ENCODE peak calls at places on chromosomes 11 and 22, in seven cellular contexts. One of them, this sample, is unnamed. For H3K4me1 and H3K9me3, the result is how much of the 10 kb centered on the place peaks cover.

GRCh38 chr22:21970037-21970799 is 12.4 kb downstream of the TOP3B start:
- DNase-seq in transverse colon: no peak
- DNase-seq in ascending aorta: no peak
- DNase-seq in stomach: no peak
- DNase-seq in spleen: no peak
- DNase-seq in neuronal stem cell: no peak
- DNase-seq in adrenal gland: no peak
- DNase-seq in this sample: no peak

GRCh38 chr11:121086866-121087265 is 14.2 kb upstream of the TECTA start:
- DNase-seq in transverse colon: no peak
- DNase-seq in ascending aorta: no peak
- DNase-seq in stomach: no peak
- DNase-seq in spleen: no peak
- DNase-seq in neuronal stem cell: no peak
- DNase-seq in adrenal gland: no peak
- DNase-seq in this sample: no peak

GRCh38 chr11:36455658-36456111 is 54.4 kb downstream of the TRAF6 start:
- DNase-seq in transverse colon: peak
- DNase-seq in ascending aorta: peak
- DNase-seq in stomach: peak
- DNase-seq in spleen: no peak
- DNase-seq in neuronal stem cell: peak
- DNase-seq in adrenal gland: peak
- DNase-seq in this sample: peak

GRCh38 chr22:29003552-29003951 is 58.1 kb downstream of the C22orf31 start:
- DNase-seq in transverse colon: no peak
- DNase-seq in ascending aorta: no peak
- DNase-seq in stomach: no peak
- DNase-seq in spleen: no peak
- DNase-seq in neuronal stem cell: no peak
- DNase-seq in adrenal gland: no peak
- DNase-seq in this sample: no peak

GRCh38 chr11:14645985-14646900 is 2.6 kb downstream of the PDE3B start:
- DNase-seq in transverse colon: no peak
- DNase-seq in ascending aorta: no peak
- DNase-seq in stomach: no peak
- DNase-seq in spleen: no peak
- DNase-seq in neuronal stem cell: no peak
- DNase-seq in adrenal gland: no peak
- DNase-seq in this sample: no peak

GRCh38 chr11:27362032-27362431 is 983 bp downstream of the CCDC34 start:
- DNase-seq in transverse colon: no peak
- DNase-seq in ascending aorta: no peak
- DNase-seq in stomach: no peak
- DNase-seq in spleen: no peak
- DNase-seq in neuronal stem cell: no peak
- DNase-seq in adrenal gland: no peak
- DNase-seq in this sample: no peak

GRCh38 chr11:46107780-46108179 is 13.5 kb downstream of the PHF21A start:
- DNase-seq in transverse colon: no peak
- DNase-seq in ascending aorta: no peak
- DNase-seq in stomach: no peak
- DNase-seq in spleen: no peak
- DNase-seq in neuronal stem cell: no peak
- DNase-seq in adrenal gland: no peak
- DNase-seq in this sample: no peak

GRCh38 chr11:116413861-116414260 is 358.9 kb downstream of the BUD13 start:
- DNase-seq in transverse colon: no peak
- DNase-seq in ascending aorta: no peak
- DNase-seq in stomach: no peak
- DNase-seq in spleen: no peak
- DNase-seq in neuronal stem cell: no peak
- DNase-seq in adrenal gland: no peak
- DNase-seq in this sample: no peak

GRCh38 chr22:21641417-21641794 is 696 bp upstream of the SDF2L1 start:
- DNase-seq in transverse colon: peak
- DNase-seq in ascending aorta: no peak
- DNase-seq in stomach: peak
- DNase-seq in spleen: no peak
- DNase-seq in neuronal stem cell: no peak
- DNase-seq in adrenal gland: peak
- DNase-seq in this sample: no peak

GRCh38 chr11:24925091-24925490 is 428.2 kb downstream of the LUZP2 start:
- DNase-seq in transverse colon: no peak
- DNase-seq in ascending aorta: no peak
- DNase-seq in stomach: no peak
- DNase-seq in spleen: no peak
- DNase-seq in neuronal stem cell: no peak
- DNase-seq in adrenal gland: no peak
- DNase-seq in this sample: no peak

GRCh38 chr11:33598426-33599069 is 102.1 kb downstream of the C11orf91 start:
- DNase-seq in transverse colon: no peak
- DNase-seq in ascending aorta: no peak
- DNase-seq in stomach: no peak
- DNase-seq in spleen: no peak
- DNase-seq in neuronal stem cell: peak
- DNase-seq in adrenal gland: no peak
- DNase-seq in this sample: no peak

GRCh38 chr22:46067159-46068111 is 82.9 kb upstream of the PPARA start:
- DNase-seq in transverse colon: peak
- DNase-seq in ascending aorta: peak
- DNase-seq in stomach: peak
- DNase-seq in spleen: peak
- DNase-seq in neuronal stem cell: no peak
- DNase-seq in adrenal gland: no peak
- DNase-seq in this sample: no peak

GRCh38 chr22:26196657-26197056 is 27.4 kb downstream of the SEZ6L start:
- DNase-seq in transverse colon: no peak
- DNase-seq in ascending aorta: no peak
- DNase-seq in stomach: no peak
- DNase-seq in spleen: no peak
- DNase-seq in neuronal stem cell: no peak
- DNase-seq in adrenal gland: peak
- DNase-seq in this sample: no peak

GRCh38 chr11:110513521-110514450 is 84.0 kb downstream of the FDX1 start:
- DNase-seq in transverse colon: no peak
- DNase-seq in ascending aorta: no peak
- DNase-seq in stomach: no peak
- DNase-seq in spleen: no peak
- DNase-seq in neuronal stem cell: no peak
- DNase-seq in adrenal gland: no peak
- DNase-seq in this sample: no peak

GRCh38 chr22:42368379-42369249 is 63.6 kb downstream of the NFAM1 start:
- DNase-seq in transverse colon: peak
- DNase-seq in ascending aorta: no peak
- DNase-seq in stomach: no peak
- DNase-seq in spleen: peak
- DNase-seq in neuronal stem cell: no peak
- DNase-seq in adrenal gland: no peak
- DNase-seq in this sample: no peak

GRCh38 chr11:123822591-123822990 is 16.4 kb upstream of the OR6M1 start:
- DNase-seq in transverse colon: no peak
- DNase-seq in ascending aorta: no peak
- DNase-seq in stomach: no peak
- DNase-seq in spleen: no peak
- DNase-seq in neuronal stem cell: no peak
- DNase-seq in adrenal gland: no peak
- DNase-seq in this sample: no peak

GRCh38 chr22:46941958-46942815 is 179.7 kb downstream of the TBC1D22A start:
- DNase-seq in transverse colon: no peak
- DNase-seq in ascending aorta: no peak
- DNase-seq in stomach: no peak
- DNase-seq in spleen: no peak
- DNase-seq in neuronal stem cell: no peak
- DNase-seq in adrenal gland: no peak
- DNase-seq in this sample: no peak

GRCh38 chr11:118618115-118618990 is 10.9 kb downstream of the PHLDB1 start:
- DNase-seq in transverse colon: no peak
- DNase-seq in ascending aorta: no peak
- DNase-seq in stomach: peak
- DNase-seq in spleen: peak
- DNase-seq in neuronal stem cell: no peak
- DNase-seq in adrenal gland: peak
- DNase-seq in this sample: no peak

GRCh38 chr11:27926981-27927481 is 180.9 kb downstream of the KIF18A start:
- DNase-seq in transverse colon: no peak
- DNase-seq in ascending aorta: no peak
- DNase-seq in stomach: no peak
- DNase-seq in spleen: no peak
- DNase-seq in neuronal stem cell: no peak
- DNase-seq in adrenal gland: no peak
- DNase-seq in this sample: no peak

GRCh38 chr11:65445101-65445603 is 22.6 kb downstream of the NEAT1 start:
- DNase-seq in transverse colon: no peak
- DNase-seq in ascending aorta: no peak
- DNase-seq in stomach: no peak
- DNase-seq in spleen: no peak
- DNase-seq in neuronal stem cell: no peak
- DNase-seq in adrenal gland: peak
- DNase-seq in this sample: no peak

GRCh38 chr11:102436546-102436945 is 16.0 kb downstream of the TMEM123 start:
- DNase-seq in transverse colon: no peak
- DNase-seq in ascending aorta: no peak
- DNase-seq in stomach: no peak
- DNase-seq in spleen: no peak
- DNase-seq in neuronal stem cell: no peak
- DNase-seq in adrenal gland: no peak
- DNase-seq in this sample: no peak

GRCh38 chr11:5992604-5993251 is 5.9 kb upstream of the OR52L1 start:
- DNase-seq in transverse colon: no peak
- DNase-seq in ascending aorta: no peak
- DNase-seq in stomach: no peak
- DNase-seq in spleen: no peak
- DNase-seq in neuronal stem cell: peak
- DNase-seq in adrenal gland: no peak
- DNase-seq in this sample: no peak

GRCh38 chr11:65498042-65498726 is 661 bp upstream of the MALAT1 start:
- DNase-seq in transverse colon: peak
- DNase-seq in ascending aorta: no peak
- DNase-seq in stomach: peak
- DNase-seq in spleen: no peak
- DNase-seq in neuronal stem cell: no peak
- DNase-seq in adrenal gland: peak
- DNase-seq in this sample: no peak

GRCh38 chr11:96307748-96308133 is 35.3 kb downstream of the MAML2 start:
- DNase-seq in transverse colon: no peak
- DNase-seq in ascending aorta: no peak
- DNase-seq in stomach: no peak
- DNase-seq in spleen: no peak
- DNase-seq in neuronal stem cell: no peak
- DNase-seq in adrenal gland: no peak
- DNase-seq in this sample: no peak
- H3K4me3 ChIP-seq in transverse colon: no peak
- H3K4me3 ChIP-seq in ascending aorta: peak
- H3K4me3 ChIP-seq in stomach: peak
- H3K4me3 ChIP-seq in spleen: no peak
- H3K4me3 ChIP-seq in neuronal stem cell: no peak
- H3K4me3 ChIP-seq in adrenal gland: no peak
- H3K4me3 ChIP-seq in this sample: peak

DNA sequence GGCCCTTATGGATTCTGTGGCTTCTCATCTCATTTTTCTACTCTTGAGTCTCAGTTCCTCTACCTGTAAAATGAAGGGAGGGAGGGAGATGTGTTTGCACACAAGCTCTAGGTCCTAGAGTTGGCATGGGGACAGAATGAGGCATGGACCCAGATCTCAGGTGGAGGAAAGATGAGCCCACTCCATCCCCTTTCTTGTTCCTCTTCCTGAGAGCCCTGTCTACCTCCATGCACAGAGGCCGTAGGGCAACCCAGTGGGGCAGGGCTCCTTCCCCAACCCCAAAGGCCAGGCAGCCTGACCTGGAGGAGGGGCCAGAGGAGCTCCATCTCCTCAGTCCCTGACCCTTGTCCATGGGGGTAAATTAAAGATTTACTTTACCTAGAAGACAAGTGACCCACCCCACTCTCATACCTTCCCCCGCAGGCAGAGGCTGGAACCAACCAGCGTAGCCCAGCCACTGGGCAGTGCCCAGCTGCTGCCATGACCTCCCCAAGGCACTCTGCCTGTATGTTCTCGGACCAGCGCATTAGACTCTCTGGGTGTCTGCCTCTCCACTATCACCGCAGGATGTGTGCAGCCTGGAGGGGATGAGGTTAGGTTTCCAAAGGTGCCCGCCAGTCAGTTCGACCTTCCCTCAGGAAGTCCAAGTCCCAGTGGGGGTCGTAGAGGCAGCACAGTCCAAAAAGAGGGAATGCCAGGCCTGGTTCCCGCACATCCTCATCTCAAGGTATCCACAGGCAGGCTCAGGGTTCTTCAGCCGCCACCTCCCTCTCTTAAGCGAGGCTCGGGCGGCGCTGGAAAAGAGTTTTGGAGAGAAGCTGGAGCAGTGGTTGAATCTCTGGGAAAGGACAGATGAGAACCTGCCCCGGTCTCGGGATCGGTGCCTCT is 3.0 kb downstream of the SMTN start:
- DNase-seq in transverse colon: peak
- DNase-seq in ascending aorta: no peak
- DNase-seq in stomach: no peak
- DNase-seq in spleen: peak
- DNase-seq in neuronal stem cell: no peak
- DNase-seq in adrenal gland: no peak
- DNase-seq in this sample: no peak
- H3K4me1 ChIP-seq in transverse colon: half or more
- H3K4me1 ChIP-seq in ascending aorta: under half
- H3K4me1 ChIP-seq in stomach: half or more
- H3K4me1 ChIP-seq in spleen: half or more
- H3K4me1 ChIP-seq in neuronal stem cell: under half
- H3K4me1 ChIP-seq in adrenal gland: under half
- H3K4me1 ChIP-seq in this sample: under half

GRCh38 chr11:114610550-114610949 is 15.0 kb upstream of the NXPE4 start:
- DNase-seq in transverse colon: no peak
- DNase-seq in ascending aorta: no peak
- DNase-seq in stomach: no peak
- DNase-seq in spleen: no peak
- DNase-seq in neuronal stem cell: no peak
- DNase-seq in adrenal gland: no peak
- DNase-seq in this sample: no peak
- H3K9me3 ChIP-seq in transverse colon: under half
- H3K9me3 ChIP-seq in ascending aorta: under half
- H3K9me3 ChIP-seq in stomach: under half
- H3K9me3 ChIP-seq in spleen: under half
- H3K9me3 ChIP-seq in neuronal stem cell: under half
- H3K9me3 ChIP-seq in adrenal gland: under half
- H3K9me3 ChIP-seq in this sample: under half

DNA sequence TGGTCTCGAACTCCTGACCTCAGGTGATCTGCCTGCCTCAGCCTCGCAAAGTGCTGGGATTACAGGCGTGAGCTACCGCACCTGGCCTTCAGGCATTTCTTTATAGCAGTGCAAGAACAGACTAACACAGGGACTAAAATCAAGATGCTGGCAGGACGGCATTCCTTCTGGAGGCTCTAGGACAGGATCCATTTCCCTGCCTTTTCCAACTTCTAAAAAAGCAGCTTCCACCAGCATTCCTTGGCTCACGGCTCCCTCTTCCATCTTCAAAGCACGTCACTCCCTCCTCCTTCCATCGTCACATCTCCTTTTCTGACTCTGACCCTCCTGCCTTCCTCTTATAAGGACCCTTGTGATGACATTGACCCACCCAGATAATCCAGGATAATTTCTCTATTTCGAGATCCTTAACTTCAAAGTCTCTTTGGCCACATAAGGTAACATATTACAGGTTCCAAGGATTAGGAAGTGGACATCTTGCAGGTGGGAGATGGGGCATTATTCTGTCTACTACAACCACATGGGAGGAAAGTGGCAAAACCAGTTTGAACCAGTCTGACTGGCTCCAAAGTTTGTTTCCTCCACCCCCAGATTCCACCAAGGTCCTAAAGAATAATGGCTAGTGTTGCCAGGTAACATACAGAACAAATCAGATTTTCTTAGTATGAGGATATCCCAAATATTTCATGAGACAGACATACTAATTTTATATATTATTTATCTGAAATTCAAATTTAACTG is 172.5 kb downstream of the MN1 start:
- DNase-seq in transverse colon: no peak
- DNase-seq in ascending aorta: no peak
- DNase-seq in stomach: no peak
- DNase-seq in spleen: no peak
- DNase-seq in neuronal stem cell: no peak
- DNase-seq in adrenal gland: no peak
- DNase-seq in this sample: no peak
- H3K4me3 ChIP-seq in transverse colon: no peak
- H3K4me3 ChIP-seq in ascending aorta: no peak
- H3K4me3 ChIP-seq in stomach: no peak
- H3K4me3 ChIP-seq in spleen: no peak
- H3K4me3 ChIP-seq in neuronal stem cell: no peak
- H3K4me3 ChIP-seq in adrenal gland: no peak
- H3K4me3 ChIP-seq in this sample: no peak